ENCODE peak calls at places on chromosome 6, in seven cellular contexts. F, H, L, V, U, P and M are unnamed samples.

GRCh38 chr6:166167258-166167731 is 356 bp downstream of the TBXT start:
- DNase-seq in F (no peak), H (peak; percentile 49), L (no peak), V (no peak), U (no peak), P (no peak), M (no peak)

GRCh38 chr6:40042232-40042631 is 108.0 kb upstream of the MOCS1 start:
- DNase-seq in F (no peak), H (no peak), L (no peak), V (no peak), U (no peak), P (no peak), M (no peak)

GRCh38 chr6:33860706-33861474 is 57.1 kb upstream of the MLN start:
- DNase-seq in F (no peak), H (no peak), L (no peak), V (peak; percentile 29), U (no peak), P (no peak), M (no peak)

GRCh38 chr6:161226005-161226964 is 47.6 kb downstream of the AGPAT4 start:
- DNase-seq in F (no peak), H (no peak), L (no peak), V (no peak), U (no peak), P (no peak), M (no peak)

GRCh38 chr6:139801571-139802321 is 427.3 kb upstream of the CITED2 start:
- DNase-seq in F (no peak), H (peak; percentile 41), L (peak; percentile 2), V (no peak), U (no peak), P (no peak), M (no peak)

GRCh38 chr6:32196682-32197616 is 4.5 kb upstream of the GPSM3 start:
- DNase-seq in F (no peak), H (peak; percentile 29), L (peak; percentile 35), V (peak; percentile 75), U (no peak), P (peak; percentile 68), M (no peak)

GRCh38 chr6:131270534-131270933 is 135.3 kb downstream of the AKAP7 start:
- DNase-seq in F (no peak), H (no peak), L (no peak), V (no peak), U (no peak), P (no peak), M (no peak)

GRCh38 chr6:128601060-128601459 is 80.7 kb upstream of the PTPRK start:
- DNase-seq in F (no peak), H (no peak), L (no peak), V (no peak), U (no peak), P (no peak), M (no peak)

GRCh38 chr6:90144396-90144795 is 152.2 kb downstream of the BACH2 start:
- DNase-seq in F (no peak), H (no peak), L (no peak), V (no peak), U (no peak), P (no peak), M (no peak)

GRCh38 chr6:157184202-157185015 is 138.9 kb downstream of the TMEM242 start:
- DNase-seq in F (peak; percentile 18), H (peak; percentile 80), L (peak; percentile 45), V (peak; percentile 82), U (peak; percentile 82), P (peak; percentile 75), M (peak; percentile 48)

GRCh38 chr6:158408552-158409130 is 96.4 kb downstream of the TULP4 start:
- DNase-seq in F (no peak), H (peak; percentile 42), L (no peak), V (peak; percentile 79), U (peak; percentile 38), P (peak; percentile 82), M (no peak)

GRCh38 chr6:158405933-158406332 is 93.7 kb downstream of the TULP4 start:
- DNase-seq in F (no peak), H (no peak), L (no peak), V (no peak), U (no peak), P (no peak), M (no peak)

GRCh38 chr6:158406736-158407135 is 94.5 kb downstream of the TULP4 start:
- DNase-seq in F (no peak), H (no peak), L (no peak), V (no peak), U (no peak), P (no peak), M (no peak)

GRCh38 chr6:158409451-158409850 is 97.2 kb downstream of the TULP4 start:
- DNase-seq in F (no peak), H (no peak), L (no peak), V (no peak), U (no peak), P (peak; percentile 22), M (no peak)

GRCh38 chr6:158408013-158408412 is 95.7 kb downstream of the TULP4 start:
- DNase-seq in F (no peak), H (no peak), L (no peak), V (no peak), U (no peak), P (no peak), M (no peak)
- H3K27ac ChIP-seq in F (no peak overlapping the region), H (no peak overlapping the region), L (no peak overlapping the region), V (no peak overlapping the region), U (no peak overlapping the region), P (no peak overlapping the region), M (no peak overlapping the region)

GRCh38 chr6:43493833-43494232 is 16.3 kb downstream of the LRRC73 start:
- DNase-seq in F (no peak), H (no peak), L (no peak), V (no peak), U (no peak), P (no peak), M (no peak)

GRCh38 chr6:43493230-43493629 is 15.9 kb downstream of the TJAP1 start:
- DNase-seq in F (no peak), H (no peak), L (no peak), V (no peak), U (no peak), P (no peak), M (no peak)

GRCh38 chr6:43490523-43490939 is 13.2 kb downstream of the TJAP1 start:
- DNase-seq in F (no peak), H (no peak), L (no peak), V (no peak), U (no peak), P (no peak), M (no peak)

GRCh38 chr6:43492673-43493072 is 15.3 kb downstream of the TJAP1 start:
- DNase-seq in F (no peak), H (no peak), L (no peak), V (no peak), U (no peak), P (no peak), M (no peak)

GRCh38 chr6:43491750-43492661 is 14.6 kb downstream of the TJAP1 start:
- DNase-seq in F (no peak), H (no peak), L (no peak), V (peak; percentile 95), U (peak; percentile 87), P (peak; percentile 87), M (no peak)
- H3K27ac ChIP-seq in F (no peak overlapping the region), H (no peak overlapping the region), L (no peak overlapping the region), V (no peak overlapping the region), U (peak overlapping the region; percentile 76), P (peak overlapping the region; percentile 58), M (no peak overlapping the region)

GRCh38 chr6:16338577-16339262 is 100.3 kb downstream of the GMPR start:
- DNase-seq in F (no peak), H (peak; percentile 26), L (peak; percentile 58), V (peak; percentile 78), U (peak; percentile 80), P (peak; percentile 73), M (no peak)
- H3K27ac ChIP-seq in F (no peak overlapping the region), H (no peak overlapping the region), L (peak overlapping the region; percentile 43), V (peak overlapping the region; percentile 32), U (peak overlapping the region; percentile 41), P (no peak overlapping the region), M (no peak overlapping the region)

DNA sequence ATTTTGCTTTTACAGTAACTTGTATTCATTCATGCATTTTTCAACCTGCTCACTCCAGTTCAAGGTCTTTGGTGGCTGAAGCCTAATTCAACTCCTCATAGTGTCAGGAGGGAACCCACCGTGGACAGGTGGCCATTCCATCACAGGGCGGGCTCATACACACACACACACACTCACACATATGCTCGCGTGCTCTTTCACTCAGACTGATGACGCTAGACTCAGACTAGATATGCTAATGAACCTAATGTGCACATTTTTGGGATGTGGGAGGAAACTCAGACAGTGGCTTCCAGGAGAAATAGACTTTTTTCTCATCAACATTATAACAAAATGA is 56.7 kb downstream of the TRIM27 start:
- DNase-seq in F (no peak), H (peak; percentile 16), L (no peak), V (no peak), U (no peak), P (no peak), M (no peak)
- H3K27ac ChIP-seq in F (peak overlapping the region; percentile 70), H (no peak overlapping the region), L (peak overlapping the region; percentile 93), V (no peak overlapping the region), U (peak overlapping the region; percentile 84), P (no peak overlapping the region), M (no peak overlapping the region)

GRCh38 chr6:133894795-133895401 is 6.0 kb downstream of the TCF21 start:
- DNase-seq in F (no peak), H (no peak), L (peak; percentile 23), V (no peak), U (peak; percentile 14), P (peak; percentile 23), M (no peak)

GRCh38 chr6:133893324-133893692 is 4.4 kb downstream of the TCF21 start:
- DNase-seq in F (no peak), H (no peak), L (no peak), V (no peak), U (no peak), P (no peak), M (no peak)

GRCh38 chr6:133894369-133894768 is 5.5 kb downstream of the TCF21 start:
- DNase-seq in F (no peak), H (no peak), L (no peak), V (no peak), U (no peak), P (no peak), M (no peak)

GRCh38 chr6:133895573-133896343 is 6.8 kb downstream of the TCF21 start:
- DNase-seq in F (no peak), H (peak; percentile 63), L (no peak), V (peak; percentile 58), U (no peak), P (peak; percentile 61), M (no peak)

DNA sequence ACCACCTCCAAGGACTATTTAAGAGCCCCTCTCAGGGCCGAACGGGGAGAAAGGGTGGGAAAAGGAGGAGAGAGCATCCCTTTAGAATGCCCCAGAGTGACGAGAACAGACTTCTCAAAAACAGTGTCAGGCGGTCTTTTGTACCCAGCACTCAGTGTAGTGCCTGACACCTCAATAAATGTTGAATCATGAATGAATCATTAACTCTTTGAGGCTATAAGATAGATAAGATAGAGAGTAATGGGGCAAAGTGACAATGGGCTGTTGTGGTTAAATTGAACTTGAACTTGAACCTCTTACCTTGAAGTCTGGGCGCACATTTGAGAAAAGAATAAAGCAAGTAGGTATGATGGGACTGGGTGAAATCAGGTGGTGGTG is 7.4 kb downstream of the TCF21 start:
- DNase-seq in F (no peak), H (no peak), L (no peak), V (no peak), U (no peak), P (no peak), M (no peak)
- H3K27ac ChIP-seq in F (no peak overlapping the region), H (no peak overlapping the region), L (no peak overlapping the region), V (no peak overlapping the region), U (peak overlapping the region; percentile 20), P (peak overlapping the region; percentile 19), M (no peak overlapping the region)

GRCh38 chr6:87675004-87675681 is 26.9 kb downstream of the AKIRIN2 start:
- DNase-seq in F (no peak), H (no peak), L (no peak), V (no peak), U (no peak), P (no peak), M (no peak)
- H3K27ac ChIP-seq in F (no peak overlapping the region), H (no peak overlapping the region), L (no peak overlapping the region), V (peak overlapping the region; percentile 72), U (no peak overlapping the region), P (no peak overlapping the region), M (no peak overlapping the region)